ENCODE peak calls at places on chromosome 16, in ten cellular contexts. W is activated CD4-positive, alpha-beta T cell treated with anti-CD3 and anti-CD28 coated beads, Interleukin-2, amount 50 U/mL, for 24 hours; E is midbrain; U is glomerular endothelial cell; R is activated naive CD8-positive, alpha-beta T cell treated with anti-CD3 and anti-CD28 coated beads, Interleukin-2, amount 50 U/mL, for 24 hours; T is GM23248; Q is NCI-H1694; O is substantia nigra; G is HEK293T; L is Right ventricle myocardium superior. N is an unnamed sample.

GRCh38 chr16:88524973-88525662 is 45.1 kb upstream of the ZC3H18 start:
- DNase-seq in W (no peak), E (no peak), U (no peak), R (no peak), T (no peak), Q (no peak), O (no peak), G (no peak), L (no peak), N (no peak)

GRCh38 chr16:46801428-46802049 is 29.4 kb downstream of the C16orf87 start:
- DNase-seq in W (no peak), E (no peak), U (no peak), R (no peak), T (peak), Q (peak), O (no peak), G (peak), L (no peak), N (no peak)

GRCh38 chr16:660459-661183 is 7.3 kb upstream of the RHOT2 start:
- DNase-seq in W (peak), E (peak), U (no peak), R (peak), T (peak), Q (no peak), O (peak), G (peak), L (peak), N (peak)

GRCh38 chr16:69055003-69055402 is 50.5 kb upstream of the HAS3 start:
- DNase-seq in W (no peak), E (no peak), U (no peak), R (no peak), T (no peak), Q (no peak), O (no peak), G (no peak), L (no peak), N (no peak)

GRCh38 chr16:87603684-87604571 is 1.6 kb downstream of the JPH3 start:
- DNase-seq in W (no peak), E (no peak), U (no peak), R (no peak), T (no peak), Q (peak), O (no peak), G (no peak), L (no peak), N (no peak)

GRCh38 chr16:81530296-81530721 is 85.7 kb downstream of the CMIP start:
- DNase-seq in W (no peak), E (no peak), U (no peak), R (no peak), T (no peak), Q (no peak), O (no peak), G (no peak), L (no peak), N (no peak)

GRCh38 chr16:28259091-28259780 is 33.1 kb upstream of the SBK1 start:
- DNase-seq in W (no peak), E (no peak), U (no peak), R (no peak), T (no peak), Q (no peak), O (no peak), G (no peak), L (no peak), N (no peak)

GRCh38 chr16:22360963-22361659 is 13.3 kb downstream of the CDR2 start:
- DNase-seq in W (no peak), E (no peak), U (no peak), R (no peak), T (no peak), Q (no peak), O (no peak), G (peak), L (no peak), N (peak)

GRCh38 chr16:85072947-85073346 is 39.3 kb downstream of the CIBAR2 start:
- DNase-seq in W (no peak), E (no peak), U (no peak), R (no peak), T (peak), Q (peak), O (no peak), G (no peak), L (peak), N (no peak)

GRCh38 chr16:85446846-85447656 is 166.1 kb upstream of the GSE1 start:
- DNase-seq in W (no peak), E (no peak), U (no peak), R (no peak), T (no peak), Q (peak), O (no peak), G (no peak), L (no peak), N (no peak)

GRCh38 chr16:48930951-48931553 is 321.1 kb upstream of the N4BP1 start:
- DNase-seq in W (no peak), E (no peak), U (no peak), R (no peak), T (no peak), Q (no peak), O (no peak), G (no peak), L (no peak), N (no peak)

GRCh38 chr16:83689385-83689831 is 118.4 kb upstream of the HSBP1 start:
- DNase-seq in W (no peak), E (no peak), U (no peak), R (no peak), T (peak), Q (no peak), O (no peak), G (no peak), L (no peak), N (no peak)

GRCh38 chr16:726438-727290 is at the start of the genes CCDC78 and HAGHL:
- DNase-seq in W (peak), E (peak), U (no peak), R (peak), T (peak), Q (no peak), O (peak), G (peak), L (peak), N (peak)

GRCh38 chr16:29665294-29666077 is 2.4 kb downstream of the SPN start:
- DNase-seq in W (no peak), E (no peak), U (no peak), R (peak), T (no peak), Q (no peak), O (no peak), G (no peak), L (no peak), N (peak)

GRCh38 chr16:28098959-28099945 is 35.7 kb upstream of the GSG1L start:
- DNase-seq in W (no peak), E (no peak), U (no peak), R (no peak), T (no peak), Q (no peak), O (no peak), G (no peak), L (no peak), N (no peak)

N was measured in activated CD4-positive, alpha-beta memory T cell treated with anti-CD3 and anti-CD28 coated beads for 36 hours.